ENCODE peak calls at places on chromosomes 4 and X, in five cellular contexts. I is fibroblast of lung, Q is psoas muscle, D is stomach, K is aorta. Z is an unnamed sample.

GRCh38 chr4:5958199-5958735 is 60.0 kb downstream of the C4orf50 start:
- DNase-seq in Q (no peak), D (no peak), I (no peak), K (no peak), Z (no peak)

GRCh38 chr4:138893991-138894390 is 121.6 kb upstream of the NOCT start:
- DNase-seq in I (peak; percentile 25), K (no peak), Q (no peak), D (no peak), Z (no peak)

GRCh38 chrX:86348669-86349068 is 200.4 kb downstream of the DACH2 start:
- DNase-seq in D (no peak), K (no peak), I (no peak), Q (no peak), Z (no peak)

GRCh38 chr4:139622856-139623255 is 42.8 kb upstream of the MGST2 start:
- DNase-seq in I (no peak), D (no peak), Q (no peak), K (no peak), Z (no peak)

GRCh38 chr4:48380583-48381167 is 39.3 kb downstream of the SLAIN2 start:
- DNase-seq in I (no peak), K (no peak), D (no peak), Q (no peak), Z (no peak)

GRCh38 chrX:150913511-150913910 is 15.0 kb upstream of the CD99L2 start:
- DNase-seq in I (peak; percentile 21), D (no peak), K (no peak), Q (no peak), Z (no peak)

GRCh38 chrX:48919360-48919821 is 567 bp upstream of the PIM2 start:
- DNase-seq in K (no peak), I (no peak), Q (no peak), D (no peak), Z (no peak)

GRCh38 chr4:57039345-57039744 is 60.6 kb downstream of the POLR2B start:
- DNase-seq in K (no peak), D (no peak), Q (no peak), I (no peak), Z (no peak)

GRCh38 chrX:44784241-44784640 is 59.6 kb upstream of the DUSP21 start:
- DNase-seq in K (no peak), D (no peak), I (peak; percentile 9), Q (no peak), Z (no peak)

GRCh38 chr4:118034061-118034785 is at the start of gene NDST3:
- DNase-seq in I (peak; percentile 77), D (peak; percentile 78), Q (peak; percentile 32), K (peak; percentile 72), Z (peak; percentile 41)

DNA sequence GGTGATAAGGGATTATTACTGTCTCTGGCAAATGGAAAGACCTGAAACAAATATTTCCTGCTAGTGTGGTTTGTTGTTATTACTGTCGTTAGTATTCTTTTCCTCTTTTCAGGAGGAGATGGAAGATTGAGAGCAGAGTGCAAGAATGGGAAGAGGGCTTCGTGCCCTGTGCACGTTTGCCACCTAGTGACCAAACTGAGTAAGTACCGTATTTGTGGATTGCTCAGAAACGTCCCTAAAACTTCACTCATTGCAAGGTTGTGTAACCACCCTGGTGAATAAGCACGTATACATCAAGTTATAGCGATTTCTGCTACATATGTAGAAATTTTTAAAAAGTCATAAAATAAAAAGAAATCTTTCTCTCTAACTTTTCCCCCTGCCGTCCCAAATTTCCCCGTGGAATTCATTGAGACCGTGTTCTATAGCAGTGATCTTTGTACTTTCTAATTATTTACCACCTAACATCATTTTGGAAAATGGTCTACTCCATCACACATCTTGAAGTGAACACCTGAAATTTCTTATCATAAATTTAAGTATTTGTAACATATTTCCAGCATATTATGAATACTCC is 24.3 kb downstream of the LINC00632 start:
- DNase-seq in D (no peak), Q (no peak), I (peak; percentile 29), K (no peak), Z (peak; percentile 7)
- H3K36me3 ChIP-seq in D (no peaks in the 10 kb centered on the region), Q (no peaks in the 10 kb centered on the region), I (no peaks in the 10 kb centered on the region), K (no peaks in the 10 kb centered on the region), Z (no peaks in the 10 kb centered on the region)

GRCh38 chrX:10110984-10111363 is 45.8 kb upstream of the CLCN4 start:
- DNase-seq in D (no peak), I (no peak), K (no peak), Q (no peak), Z (peak; percentile 11)

GRCh38 chrX:10115082-10115481 is 41.7 kb upstream of the CLCN4 start:
- DNase-seq in D (no peak), I (no peak), K (no peak), Q (no peak), Z (no peak)

GRCh38 chrX:10111364-10112148 is 45.2 kb upstream of the CLCN4 start:
- DNase-seq in K (no peak), I (no peak), D (no peak), Q (no peak), Z (peak; percentile 11)

GRCh38 chrX:10110316-10110932 is 46.4 kb upstream of the CLCN4 start:
- DNase-seq in D (no peak), I (no peak), Q (no peak), K (no peak), Z (no peak)

GRCh38 chrX:10112510-10112909 is 44.3 kb upstream of the CLCN4 start:
- DNase-seq in I (no peak), Q (no peak), K (no peak), D (no peak), Z (no peak)
- H3K4me1 ChIP-seq in I (peaks cover 5% of the 10 kb centered on the region), Q (peaks cover 4% of the 10 kb centered on the region), K (no peaks in the 10 kb centered on the region), D (peaks cover 35% of the 10 kb centered on the region), Z (no peaks in the 10 kb centered on the region)

GRCh38 chr4:153620352-153620751 is 63.7 kb upstream of the TLR2 start:
- DNase-seq in I (no peak), Q (no peak), K (no peak), D (no peak), Z (no peak)

GRCh38 chr4:153622093-153622492 is 62.0 kb upstream of the TLR2 start:
- DNase-seq in I (no peak), D (no peak), K (no peak), Q (no peak), Z (no peak)

GRCh38 chr4:153618831-153619230 is 65.2 kb upstream of the TLR2 start:
- DNase-seq in D (no peak), I (peak; percentile 40), Q (no peak), K (no peak), Z (no peak)

GRCh38 chr4:153622778-153623240 is 61.3 kb upstream of the TLR2 start:
- DNase-seq in K (no peak), D (no peak), Q (no peak), I (no peak), Z (no peak)

GRCh38 chr4:153619811-153620210 is 64.3 kb upstream of the TLR2 start:
- DNase-seq in K (no peak), Q (no peak), I (no peak), D (no peak), Z (no peak)
- H3K27ac ChIP-seq in K (no peak overlapping the region), Q (no peak overlapping the region), I (no peak overlapping the region), D (no peak overlapping the region), Z (no peak overlapping the region)

GRCh38 chr4:157128395-157128794 is 52.4 kb downstream of the GLRB start:
- DNase-seq in K (no peak), I (peak; percentile 54), D (no peak), Q (no peak), Z (peak; percentile 1)
- H3K36me3 ChIP-seq in K (no peaks in the 10 kb centered on the region), I (no peaks in the 10 kb centered on the region), D (no peaks in the 10 kb centered on the region), Q (no peaks in the 10 kb centered on the region), Z (no peaks in the 10 kb centered on the region)

DNA sequence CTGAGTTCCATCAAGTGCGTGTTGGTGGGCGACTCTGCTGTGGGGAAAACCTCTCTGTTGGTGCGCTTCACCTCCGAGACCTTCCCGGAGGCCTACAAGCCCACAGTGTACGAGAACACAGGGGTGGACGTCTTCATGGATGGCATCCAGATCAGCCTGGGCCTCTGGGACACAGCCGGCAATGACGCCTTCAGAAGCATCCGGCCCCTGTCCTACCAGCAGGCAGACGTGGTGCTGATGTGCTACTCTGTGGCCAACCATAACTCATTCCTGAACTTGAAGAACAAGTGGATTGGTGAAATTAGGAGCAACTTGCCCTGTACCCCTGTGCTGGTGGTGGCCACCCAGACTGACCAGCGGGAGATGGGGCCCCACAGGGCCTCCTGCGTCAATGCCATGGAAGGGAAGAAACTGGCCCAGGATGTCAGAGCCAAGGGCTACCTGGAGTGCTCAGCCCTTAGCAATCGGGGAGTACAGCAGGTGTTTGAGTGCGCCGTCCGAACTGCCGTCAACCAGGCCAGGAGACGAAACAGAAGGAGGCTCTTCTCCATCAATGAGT is 46.6 kb downstream of the RHOH start:
- DNase-seq in K (no peak), D (no peak), Q (no peak), I (no peak), Z (no peak)
- H3K4me1 ChIP-seq in K (no peaks in the 10 kb centered on the region), D (peaks cover 55% of the 10 kb centered on the region), Q (no peaks in the 10 kb centered on the region), I (no peaks in the 10 kb centered on the region), Z (no peaks in the 10 kb centered on the region)

GRCh38 chr4:7214359-7214758 is 22.0 kb downstream of the SORCS2 start:
- DNase-seq in D (no peak), K (no peak), I (peak; percentile 70), Q (no peak), Z (no peak)

GRCh38 chr4:7217453-7218310 is 25.3 kb downstream of the SORCS2 start:
- DNase-seq in D (peak; percentile 41), I (peak; percentile 78), K (no peak), Q (no peak), Z (no peak)

GRCh38 chr4:7218686-7219085 is 26.3 kb downstream of the SORCS2 start:
- DNase-seq in K (no peak), D (no peak), Q (no peak), I (peak; percentile 39), Z (no peak)

GRCh38 chr4:7213802-7214201 is 21.5 kb downstream of the SORCS2 start:
- DNase-seq in I (no peak), K (no peak), D (no peak), Q (no peak), Z (no peak)

DNA sequence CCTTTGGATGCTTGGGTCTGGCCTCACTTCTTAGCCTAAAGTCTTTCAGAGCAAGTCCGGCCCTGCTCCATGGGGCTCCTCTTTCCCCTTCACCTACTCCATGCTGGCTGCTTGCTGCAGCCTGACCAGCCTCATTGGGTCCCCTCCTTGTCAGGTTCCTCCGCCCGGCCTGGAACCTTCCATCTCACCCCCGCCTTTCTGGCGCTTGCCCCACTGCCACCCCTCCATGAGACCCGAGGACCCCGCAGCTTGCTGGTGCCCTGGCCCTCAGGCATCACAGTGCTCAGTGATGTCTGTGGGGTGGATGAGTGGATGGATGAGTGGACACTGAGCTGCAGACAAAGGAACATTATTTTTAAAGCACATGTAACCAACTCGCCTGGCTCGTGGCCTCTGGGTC is 24.7 kb downstream of the SORCS2 start:
- DNase-seq in Q (no peak), K (no peak), I (no peak), D (no peak), Z (no peak)
- H3K27ac ChIP-seq in Q (no peak overlapping the region), K (no peak overlapping the region), I (no peak overlapping the region), D (no peak overlapping the region), Z (no peak overlapping the region)

GRCh38 chr4:79686976-79687375 is 278.9 kb upstream of the GK2 start:
- DNase-seq in D (no peak), Q (no peak), K (no peak), I (no peak), Z (no peak)
- H3K36me3 ChIP-seq in D (no peaks in the 10 kb centered on the region), Q (no peaks in the 10 kb centered on the region), K (no peaks in the 10 kb centered on the region), I (no peaks in the 10 kb centered on the region), Z (no peaks in the 10 kb centered on the region)

DNA sequence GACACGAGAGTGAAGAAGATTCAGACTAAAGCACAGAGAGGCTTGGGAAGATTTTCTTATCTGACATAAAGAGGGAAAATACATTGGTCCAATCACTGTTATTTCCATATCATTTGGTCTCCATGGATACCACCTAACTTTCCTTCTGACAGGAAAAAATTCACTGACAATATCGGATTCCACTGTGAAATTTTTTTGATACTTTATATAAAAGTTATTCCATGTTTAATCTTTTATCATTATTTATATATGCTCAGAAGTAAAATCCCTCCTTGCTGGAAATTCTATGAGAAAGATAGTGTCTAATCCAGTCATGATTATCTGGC is 3.6 kb downstream of the IRF2 start:
- DNase-seq in K (no peak), Q (no peak), D (no peak), I (no peak), Z (no peak)
- H3K4me1 ChIP-seq in K (no peaks in the 10 kb centered on the region), Q (peaks cover 56% of the 10 kb centered on the region), D (peaks cover 63% of the 10 kb centered on the region), I (no peaks in the 10 kb centered on the region), Z (peaks cover 17% of the 10 kb centered on the region)

GRCh38 chrX:107117993-107118321 is 665 bp downstream of the RBM41 start:
- DNase-seq in Q (no peak), I (peak; percentile 8), K (no peak), D (no peak), Z (no peak)
- H3K27ac ChIP-seq in Q (peak overlapping the region; percentile 58), I (peak overlapping the region; percentile 34), K (no peak overlapping the region), D (peak overlapping the region; percentile 75), Z (no peak overlapping the region)